ENCODE peak calls at places on chromosomes 16 and 17, in six cellular contexts. S is osteocyte; C is PC-3; R is activated CD4-positive, alpha-beta memory T cell treated with anti-CD3 and anti-CD28 coated beads for 36 hours; O is GM04503; N is GM13977. W is an unnamed sample.

GRCh38 chr17:79568661-79569060 is 42.2 kb downstream of the RBFOX3 start:
- DNase-seq in O (no peak), N (no peak), R (no peak), S (no peak), C (no peak), W (no peak)

GRCh38 chr17:52895272-52895671 is 736.8 kb upstream of the CA10 start:
- DNase-seq in S (no peak), C (no peak), O (no peak), R (no peak), N (no peak), W (no peak)

GRCh38 chr16:22373662-22374310 is 633 bp downstream of the CDR2 start:
- DNase-seq in O (no peak), N (peak; percentile 20), C (no peak), S (peak; percentile 86), R (peak; percentile 53), W (peak; percentile 29)

GRCh38 chr17:56648814-56649213 is 55.3 kb downstream of the NOG start:
- DNase-seq in O (no peak), R (no peak), C (peak; percentile 61), N (no peak), S (no peak), W (no peak)

GRCh38 chr16:84841787-84842300 is 22.1 kb downstream of the CRISPLD2 start:
- DNase-seq in O (no peak), C (peak; percentile 65), R (no peak), N (no peak), S (no peak), W (no peak)

GRCh38 chr16:188674-189073 is 8.4 kb downstream of the HBQ1 start:
- DNase-seq in O (no peak), C (peak; percentile 9), S (no peak), R (peak; percentile 42), N (no peak), W (no peak)

GRCh38 chr16:85637808-85638186 is 24.7 kb downstream of the GSE1 start:
- DNase-seq in S (no peak), R (no peak), N (no peak), C (no peak), O (no peak), W (no peak)

GRCh38 chr17:61487668-61488595 is 35.7 kb downstream of the TBX4 start:
- DNase-seq in R (no peak), C (no peak), N (no peak), O (no peak), S (no peak), W (no peak)

GRCh38 chr17:71055128-71055527 is 885.8 kb downstream of the KCNJ2 start:
- DNase-seq in N (no peak), S (no peak), R (no peak), O (no peak), C (peak; percentile 39), W (no peak)

GRCh38 chr17:2792541-2793169 is 3.6 kb upstream of the RAP1GAP2 start:
- DNase-seq in R (peak; percentile 84), O (no peak), C (no peak), N (peak; percentile 59), S (no peak), W (no peak)

GRCh38 chr17:70375813-70376448 is 206.6 kb downstream of the KCNJ2 start:
- DNase-seq in R (no peak), C (no peak), N (no peak), O (no peak), S (no peak), W (no peak)

GRCh38 chr17:82863941-82864720 is 24.3 kb upstream of the ZNF750 start:
- DNase-seq in O (peak; percentile 55), S (no peak), C (peak; percentile 16), N (peak; percentile 92), R (peak; percentile 95), W (no peak)

GRCh38 chr16:62829615-62830014 is 793.4 kb upstream of the CDH8 start:
- DNase-seq in S (no peak), R (no peak), O (no peak), N (no peak), C (no peak), W (no peak)

GRCh38 chr17:75224983-75225382 is 19.5 kb downstream of the NUP85 start:
- DNase-seq in N (no peak), R (no peak), O (no peak), C (no peak), S (no peak), W (no peak)

GRCh38 chr16:391885-392335 is 5.1 kb upstream of the NME4 start:
- DNase-seq in O (no peak), C (peak; percentile 63), R (peak; percentile 90), N (peak; percentile 73), S (peak; percentile 88), W (no peak)

GRCh38 chr16:13660807-13661206 is 259.1 kb upstream of the ERCC4 start:
- DNase-seq in S (no peak), O (no peak), C (no peak), N (no peak), R (no peak), W (no peak)

GRCh38 chr17:29368926-29369325 is 21.2 kb upstream of the TAOK1 start:
- DNase-seq in S (no peak), R (no peak), N (no peak), C (no peak), O (no peak), W (no peak)

GRCh38 chr17:17899486-17899885 is 62.7 kb upstream of the SREBF1 start:
- DNase-seq in C (no peak), O (no peak), R (no peak), S (no peak), N (no peak), W (no peak)

GRCh38 chr16:87096746-87097145 is 220.4 kb downstream of the C16orf95 start:
- DNase-seq in S (no peak), C (no peak), N (no peak), O (no peak), R (no peak), W (no peak)

GRCh38 chr17:12637015-12637414 is 28.7 kb upstream of the MYOCD start:
- DNase-seq in N (no peak), C (peak; percentile 51), R (no peak), O (peak; percentile 19), S (no peak), W (no peak)